ENCODE peak calls at places on chromosomes 13 and 19, in five cellular contexts. N is hepatic stellate cell, S is NCI-H1417, X is mucosa of descending colon, W is mammary epithelial cell. E is an unnamed sample.

GRCh38 chr19:48999481-49000325 is 6.0 kb downstream of the RUVBL2 start:
- DNase-seq in N (peak), S (no peak), X (peak), W (peak), E (no peak)

GRCh38 chr13:24083722-24084421 is 76.6 kb upstream of the SPATA13 start:
- DNase-seq in N (no peak), S (no peak), X (no peak), W (no peak), E (peak)

GRCh38 chr13:31807090-31807541 is 67.8 kb downstream of the RXFP2 start:
- DNase-seq in N (no peak), S (no peak), X (no peak), W (peak), E (peak)

GRCh38 chr13:71252191-71252704 is 614.8 kb downstream of the DACH1 start:
- DNase-seq in N (no peak), S (no peak), X (no peak), W (no peak), E (no peak)

GRCh38 chr13:38072696-38073095 is 203.1 kb upstream of the TRPC4 start:
- DNase-seq in N (no peak), S (no peak), X (no peak), W (no peak), E (no peak)

GRCh38 chr13:93080587-93080986 is 146.0 kb upstream of the GPC6 start:
- DNase-seq in N (no peak), S (peak), X (no peak), W (peak), E (peak)

GRCh38 chr19:49780861-49781260 is 14.1 kb downstream of the AP2A1 start:
- DNase-seq in N (no peak), S (no peak), X (no peak), W (no peak), E (no peak)

GRCh38 chr13:111456452-111457230 is 136.2 kb downstream of the TEX29 start:
- DNase-seq in N (no peak), S (no peak), X (no peak), W (no peak), E (no peak)

GRCh38 chr19:55082023-55082851 is 6.6 kb downstream of the EPS8L1 start:
- DNase-seq in N (peak), S (no peak), X (peak), W (no peak), E (no peak)

GRCh38 chr13:66835040-66835628 is 395.0 kb downstream of the PCDH9 start:
- DNase-seq in N (peak), S (peak), X (peak), W (no peak), E (peak)

GRCh38 chr19:21210037-21210621 is 68.3 kb downstream of the ZNF431 start:
- DNase-seq in N (no peak), S (no peak), X (no peak), W (no peak), E (no peak)

GRCh38 chr13:30751183-30751933 is 16.0 kb downstream of the ALOX5AP start:
- DNase-seq in N (no peak), S (peak), X (no peak), W (no peak), E (no peak)

GRCh38 chr19:11480927-11481776 is at the start of gene ELAVL3:
- DNase-seq in N (peak), S (peak), X (no peak), W (no peak), E (peak)

GRCh38 chr13:93029536-93029935 is 197.1 kb upstream of the GPC6 start:
- DNase-seq in N (no peak), S (no peak), X (no peak), W (peak), E (no peak)

GRCh38 chr13:42400188-42400833 is 128.4 kb downstream of the AKAP11 start:
- DNase-seq in N (no peak), S (no peak), X (no peak), W (no peak), E (no peak)

GRCh38 chr13:74444877-74445479 is 310.8 kb upstream of the KLF12 start:
- DNase-seq in N (no peak), S (no peak), X (no peak), W (peak), E (no peak)

GRCh38 chr13:111042661-111043226 is 72.4 kb upstream of the ARHGEF7 start:
- DNase-seq in N (no peak), S (no peak), X (no peak), W (no peak), E (no peak)

GRCh38 chr19:8238251-8238650 is 29.1 kb downstream of the CERS4 start:
- DNase-seq in N (no peak), S (no peak), X (no peak), W (peak), E (no peak)

GRCh38 chr13:51747438-51748434 is 56.2 kb downstream of the DHRS12 start:
- DNase-seq in N (no peak), S (no peak), X (no peak), W (no peak), E (no peak)

GRCh38 chr19:36916991-36917390 is 859 bp downstream of the ZNF568 start:
- DNase-seq in N (peak), S (no peak), X (no peak), W (peak), E (no peak)

GRCh38 chr19:10431254-10431942 is 11.1 kb downstream of the PDE4A start:
- DNase-seq in N (no peak), S (no peak), X (peak), W (no peak), E (no peak)